ENCODE peak calls at places on chromosomes 4 and X, in nine cellular contexts. M, P, H, V, Q, N, R, I and T are unnamed samples.
A peak's percentile ranks its signal among the peaks of the same experiment; 100 is the strongest.

GRCh38 chr4:103204114-103204513 is 6.0 kb upstream of the CENPE start:
- DNase-seq in M (no peak), P (no peak), H (no peak), V (no peak), Q (no peak), N (peak; percentile 18), R (no peak), I (no peak), T (no peak)

GRCh38 chr4:3711183-3712111 is 54.7 kb upstream of the ADRA2C start:
- DNase-seq in M (no peak), P (no peak), H (no peak), V (no peak), Q (no peak), N (no peak), R (no peak), I (no peak), T (no peak)

GRCh38 chr4:71860643-71861042 is 76.8 kb upstream of the GC start:
- DNase-seq in M (no peak), P (no peak), H (no peak), V (no peak), Q (no peak), N (peak; percentile 90), R (no peak), I (no peak), T (no peak)

GRCh38 chr4:51895816-51896408 is 53.0 kb downstream of the DCUN1D4 start:
- DNase-seq in M (peak; percentile 36), P (peak; percentile 42), H (peak; percentile 38), V (peak; percentile 54), Q (peak; percentile 70), N (peak; percentile 85), R (peak; percentile 68), I (peak; percentile 78), T (peak; percentile 66)

GRCh38 chr4:136784326-136784725 is 748.0 kb downstream of the PCDH18 start:
- DNase-seq in M (no peak), P (no peak), H (no peak), V (no peak), Q (no peak), N (no peak), R (no peak), I (no peak), T (no peak)

GRCh38 chrX:119236599-119237525 is 777 bp downstream of the PGRMC1 start:
- DNase-seq in M (no peak), P (peak; percentile 23), H (peak; percentile 24), V (peak; percentile 36), Q (peak; percentile 5), N (no peak), R (peak; percentile 46), I (peak; percentile 74), T (no peak)

GRCh38 chr4:116480486-116480990 is 604.8 kb downstream of the TRAM1L1 start:
- DNase-seq in M (no peak), P (no peak), H (no peak), V (no peak), Q (no peak), N (no peak), R (no peak), I (no peak), T (no peak)

GRCh38 chrX:18883234-18883960 is 100.5 kb downstream of the PHKA2 start:
- DNase-seq in M (no peak), P (no peak), H (no peak), V (no peak), Q (peak; percentile 40), N (peak; percentile 49), R (no peak), I (peak; percentile 58), T (no peak)

GRCh38 chrX:109732319-109732779 is 708 bp downstream of the ACSL4 start:
- DNase-seq in M (no peak), P (peak; percentile 14), H (no peak), V (no peak), Q (no peak), N (peak; percentile 22), R (no peak), I (no peak), T (no peak)

DNA sequence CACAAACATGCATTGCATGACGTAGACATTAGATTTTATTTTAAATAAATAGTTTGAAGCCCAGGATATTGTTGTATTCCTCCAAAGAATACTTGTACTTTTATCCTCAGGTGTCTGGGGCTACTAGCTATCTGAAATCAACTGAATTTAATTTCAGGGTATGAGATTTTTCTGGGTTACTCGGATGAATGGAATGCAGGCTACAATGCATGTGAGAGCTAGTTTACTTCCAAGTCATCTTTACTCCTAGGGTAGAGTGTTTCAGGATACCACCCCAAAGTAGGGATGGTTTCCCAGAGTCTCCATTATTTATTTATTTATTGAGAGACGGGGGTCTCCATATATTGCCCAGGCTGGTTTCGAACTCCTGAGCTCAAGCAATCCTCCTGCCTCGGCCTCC is 66.4 kb downstream of the HPRT1 start:
- DNase-seq in M (no peak), P (no peak), H (no peak), V (no peak), Q (no peak), N (no peak), R (no peak), I (no peak), T (no peak)
- H3K36me3 ChIP-seq in M (no peaks in the 10 kb centered on the region), P (no peaks in the 10 kb centered on the region), H (no peaks in the 10 kb centered on the region), V (no peaks in the 10 kb centered on the region), Q (no peaks in the 10 kb centered on the region), N (no peaks in the 10 kb centered on the region), R (no peaks in the 10 kb centered on the region), I (no peaks in the 10 kb centered on the region), T (no peaks in the 10 kb centered on the region)

GRCh38 chrX:106874075-106874474 is 29.1 kb downstream of the RIPPLY1 start:
- DNase-seq in M (no peak), P (no peak), H (no peak), V (no peak), Q (no peak), N (peak; percentile 38), R (no peak), I (no peak), T (no peak)

GRCh38 chrX:106875151-106875550 is 28.0 kb downstream of the RIPPLY1 start:
- DNase-seq in M (no peak), P (no peak), H (no peak), V (no peak), Q (no peak), N (no peak), R (no peak), I (no peak), T (no peak)
- H3K36me3 ChIP-seq in M (no peaks in the 10 kb centered on the region), P (no peaks in the 10 kb centered on the region), H (no peaks in the 10 kb centered on the region), V (no peaks in the 10 kb centered on the region), Q (no peaks in the 10 kb centered on the region), N (no peaks in the 10 kb centered on the region), R (no peaks in the 10 kb centered on the region), I (no peaks in the 10 kb centered on the region), T (no peaks in the 10 kb centered on the region)

GRCh38 chr4:1721003-1721665 is at the start of the genes TACC3 and TMEM129:
- DNase-seq in M (no peak), P (peak; percentile 93), H (peak; percentile 92), V (peak; percentile 92), Q (peak; percentile 93), N (peak; percentile 98), R (peak; percentile 87), I (peak; percentile 96), T (peak; percentile 93)

GRCh38 chr4:1723131-1723801 is 1.9 kb downstream of the TACC3 start:
- DNase-seq in M (no peak), P (peak; percentile 58), H (no peak), V (no peak), Q (no peak), N (no peak), R (no peak), I (no peak), T (no peak)

GRCh38 chr4:1720163-1720983 is 750 bp downstream of the TMEM129 start:
- DNase-seq in M (no peak), P (peak; percentile 32), H (peak; percentile 56), V (no peak), Q (no peak), N (peak; percentile 54), R (no peak), I (no peak), T (no peak)

GRCh38 chr4:1721666-1722550 is 587 bp downstream of the TACC3 start:
- DNase-seq in M (no peak), P (no peak), H (no peak), V (no peak), Q (no peak), N (peak; percentile 32), R (no peak), I (no peak), T (no peak)

DNA sequence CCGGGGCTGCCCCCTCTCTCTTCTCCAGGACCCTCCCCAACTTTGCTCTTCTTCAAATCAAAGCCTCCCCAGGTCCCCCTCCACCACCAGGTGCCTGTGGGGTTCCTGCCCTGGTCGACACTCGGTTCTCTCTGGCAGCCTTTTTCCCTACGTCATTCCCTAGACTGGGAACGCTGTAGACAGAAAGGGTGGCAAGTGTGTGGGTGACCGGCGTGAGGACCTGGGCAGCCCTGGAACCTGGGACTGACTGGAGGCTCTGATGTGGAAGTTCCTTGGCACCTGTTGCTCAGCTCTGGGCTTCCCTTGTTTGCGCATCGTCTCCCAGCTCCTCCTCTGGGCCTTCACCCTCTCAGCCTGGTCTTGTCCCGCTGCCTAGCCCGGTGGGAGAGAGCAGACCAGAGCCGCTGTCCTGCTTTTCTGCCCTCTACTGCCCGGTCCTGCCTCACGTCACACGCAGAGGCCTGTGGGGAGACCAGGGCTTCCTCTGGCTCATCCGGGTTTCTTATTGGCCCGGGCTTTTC is 1.3 kb downstream of the TACC3 start:
- DNase-seq in M (no peak), P (no peak), H (no peak), V (no peak), Q (no peak), N (no peak), R (no peak), I (no peak), T (no peak)
- H3K36me3 ChIP-seq in M (peaks cover 7% of the 10 kb centered on the region), P (peaks cover 6% of the 10 kb centered on the region), H (no peaks in the 10 kb centered on the region), V (no peaks in the 10 kb centered on the region), Q (no peaks in the 10 kb centered on the region), N (peaks cover 31% of the 10 kb centered on the region), R (peaks cover 4% of the 10 kb centered on the region), I (peaks cover 4% of the 10 kb centered on the region), T (peaks cover 7% of the 10 kb centered on the region)

DNA sequence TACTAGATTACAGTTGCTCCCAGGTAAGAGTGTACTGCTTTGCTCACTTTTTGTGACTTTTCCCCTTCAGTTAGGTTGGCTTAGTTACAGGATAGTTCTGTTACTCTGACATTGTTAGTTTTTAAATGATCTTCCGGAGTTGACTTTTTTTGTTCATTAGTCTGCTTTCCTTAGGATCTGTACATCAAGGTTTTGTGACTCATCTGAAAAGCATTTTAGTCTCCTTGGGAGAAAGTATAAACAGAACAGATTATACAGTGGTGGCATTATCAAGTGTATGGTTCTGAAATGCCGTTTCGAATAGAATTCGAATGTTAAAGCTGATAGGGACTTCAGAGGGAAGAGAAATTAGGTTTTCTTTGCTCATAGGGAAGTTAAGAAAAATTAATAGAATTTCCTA is 63.3 kb downstream of the USP9X start:
- DNase-seq in M (no peak), P (no peak), H (no peak), V (no peak), Q (no peak), N (no peak), R (peak; percentile 24), I (no peak), T (no peak)
- H3K36me3 ChIP-seq in M (peaks cover 3% of the 10 kb centered on the region), P (peaks cover 15% of the 10 kb centered on the region), H (no peaks in the 10 kb centered on the region), V (no peaks in the 10 kb centered on the region), Q (no peaks in the 10 kb centered on the region), N (peaks cover 70% of the 10 kb centered on the region), R (peaks cover 3% of the 10 kb centered on the region), I (peaks cover 5% of the 10 kb centered on the region), T (peaks cover 53% of the 10 kb centered on the region)